ENCODE peak calls at places on chromosomes 7 and 10, in seven cellular contexts. One of them, this sample, is unnamed.
A peak's percentile ranks its signal among the peaks of the same experiment; 100 is the strongest.

GRCh38 chr10:114874827-114875541 is 53.4 kb downstream of the FHIP2A start:
- DNase-seq in upper lobe of left lung: peak; percentile 27
- DNase-seq in A549: no peak
- DNase-seq in fibroblast of lung: peak; percentile 67
- DNase-seq in MM.1S: no peak
- DNase-seq in neural progenitor cell: peak; percentile 77
- DNase-seq in uterus: peak; percentile 24
- DNase-seq in this sample: peak; percentile 28

GRCh38 chr7:139738101-139738489 is 39.7 kb downstream of the HIPK2 start:
- DNase-seq in neural progenitor cell: no peak
- DNase-seq in A549: no peak
- DNase-seq in fibroblast of lung: no peak
- DNase-seq in upper lobe of left lung: no peak
- DNase-seq in MM.1S: no peak
- DNase-seq in uterus: no peak
- DNase-seq in this sample: no peak

GRCh38 chr7:8274589-8274988 is 12.6 kb upstream of the ICA1 start:
- DNase-seq in uterus: no peak
- DNase-seq in upper lobe of left lung: no peak
- DNase-seq in A549: no peak
- DNase-seq in fibroblast of lung: peak; percentile 47
- DNase-seq in MM.1S: no peak
- DNase-seq in neural progenitor cell: no peak
- DNase-seq in this sample: no peak

GRCh38 chr10:50554995-50555568 is 68.7 kb downstream of the SGMS1 start:
- DNase-seq in uterus: no peak
- DNase-seq in fibroblast of lung: peak; percentile 67
- DNase-seq in neural progenitor cell: peak; percentile 40
- DNase-seq in A549: no peak
- DNase-seq in upper lobe of left lung: no peak
- DNase-seq in MM.1S: peak; percentile 19
- DNase-seq in this sample: no peak

GRCh38 chr10:96987842-96988175 is 155.7 kb downstream of the LCOR start:
- DNase-seq in uterus: no peak
- DNase-seq in A549: no peak
- DNase-seq in upper lobe of left lung: no peak
- DNase-seq in MM.1S: no peak
- DNase-seq in fibroblast of lung: peak; percentile 69
- DNase-seq in neural progenitor cell: no peak
- DNase-seq in this sample: no peak

GRCh38 chr7:134702366-134703240 is 56.0 kb downstream of the BPGM start:
- DNase-seq in fibroblast of lung: no peak
- DNase-seq in MM.1S: no peak
- DNase-seq in uterus: no peak
- DNase-seq in upper lobe of left lung: no peak
- DNase-seq in neural progenitor cell: no peak
- DNase-seq in A549: no peak
- DNase-seq in this sample: no peak

GRCh38 chr10:119323085-119323670 is 115.8 kb downstream of the GRK5 start:
- DNase-seq in A549: no peak
- DNase-seq in upper lobe of left lung: no peak
- DNase-seq in MM.1S: no peak
- DNase-seq in neural progenitor cell: no peak
- DNase-seq in fibroblast of lung: no peak
- DNase-seq in uterus: no peak
- DNase-seq in this sample: no peak

GRCh38 chr10:49611166-49611814 is 1.2 kb downstream of the SLC18A3 start:
- DNase-seq in fibroblast of lung: no peak
- DNase-seq in A549: no peak
- DNase-seq in MM.1S: no peak
- DNase-seq in neural progenitor cell: peak; percentile 77
- DNase-seq in uterus: no peak
- DNase-seq in upper lobe of left lung: no peak
- DNase-seq in this sample: no peak

GRCh38 chr10:104291439-104291951 is 22.5 kb downstream of the GSTO2 start:
- DNase-seq in upper lobe of left lung: peak; percentile 96
- DNase-seq in fibroblast of lung: peak; percentile 75
- DNase-seq in uterus: peak; percentile 91
- DNase-seq in A549: peak; percentile 88
- DNase-seq in MM.1S: peak; percentile 90
- DNase-seq in neural progenitor cell: peak; percentile 94
- DNase-seq in this sample: peak; percentile 90

GRCh38 chr7:107614425-107614824 is 34.4 kb downstream of the BCAP29 start:
- DNase-seq in uterus: no peak
- DNase-seq in upper lobe of left lung: no peak
- DNase-seq in MM.1S: no peak
- DNase-seq in neural progenitor cell: no peak
- DNase-seq in A549: no peak
- DNase-seq in fibroblast of lung: peak; percentile 81
- DNase-seq in this sample: no peak

GRCh38 chr10:6046458-6047325 is 15.5 kb downstream of the IL2RA start:
- DNase-seq in neural progenitor cell: no peak
- DNase-seq in upper lobe of left lung: no peak
- DNase-seq in MM.1S: no peak
- DNase-seq in uterus: no peak
- DNase-seq in A549: no peak
- DNase-seq in fibroblast of lung: no peak
- DNase-seq in this sample: no peak

GRCh38 chr10:97138174-97138573 is 47.6 kb downstream of the SLIT1 start:
- DNase-seq in upper lobe of left lung: no peak
- DNase-seq in MM.1S: no peak
- DNase-seq in uterus: no peak
- DNase-seq in A549: peak; percentile 35
- DNase-seq in neural progenitor cell: peak; percentile 64
- DNase-seq in fibroblast of lung: no peak
- DNase-seq in this sample: no peak

GRCh38 chr10:98272690-98273453 is 4.9 kb upstream of the LOXL4 start:
- DNase-seq in A549: no peak
- DNase-seq in neural progenitor cell: no peak
- DNase-seq in uterus: peak; percentile 8
- DNase-seq in upper lobe of left lung: no peak
- DNase-seq in MM.1S: no peak
- DNase-seq in fibroblast of lung: no peak
- DNase-seq in this sample: no peak

GRCh38 chr7:24025094-24025493 is 258.9 kb upstream of the NPY start:
- DNase-seq in uterus: no peak
- DNase-seq in A549: no peak
- DNase-seq in fibroblast of lung: peak; percentile 44
- DNase-seq in upper lobe of left lung: no peak
- DNase-seq in neural progenitor cell: peak; percentile 9
- DNase-seq in MM.1S: no peak
- DNase-seq in this sample: no peak

GRCh38 chr7:154928136-154929005 is 74.6 kb downstream of the PAXIP1 start:
- DNase-seq in upper lobe of left lung: no peak
- DNase-seq in neural progenitor cell: no peak
- DNase-seq in fibroblast of lung: peak; percentile 71
- DNase-seq in MM.1S: peak; percentile 98
- DNase-seq in uterus: peak; percentile 43
- DNase-seq in A549: peak; percentile 92
- DNase-seq in this sample: no peak

GRCh38 chr7:117347962-117348672 is 25.3 kb upstream of the WNT2 start:
- DNase-seq in A549: no peak
- DNase-seq in uterus: no peak
- DNase-seq in MM.1S: peak; percentile 94
- DNase-seq in fibroblast of lung: no peak
- DNase-seq in neural progenitor cell: no peak
- DNase-seq in upper lobe of left lung: no peak
- DNase-seq in this sample: no peak

GRCh38 chr10:117163954-117164292 is 25.9 kb upstream of the VAX1 start:
- DNase-seq in A549: no peak
- DNase-seq in fibroblast of lung: no peak
- DNase-seq in uterus: no peak
- DNase-seq in neural progenitor cell: no peak
- DNase-seq in MM.1S: no peak
- DNase-seq in upper lobe of left lung: no peak
- DNase-seq in this sample: no peak

GRCh38 chr7:30150711-30151110 is 15.9 kb downstream of the MTURN start:
- DNase-seq in neural progenitor cell: no peak
- DNase-seq in uterus: no peak
- DNase-seq in A549: no peak
- DNase-seq in upper lobe of left lung: no peak
- DNase-seq in fibroblast of lung: no peak
- DNase-seq in MM.1S: no peak
- DNase-seq in this sample: no peak

GRCh38 chr10:78768041-78768569 is 300.7 kb upstream of the ZMIZ1 start:
- DNase-seq in A549: no peak
- DNase-seq in fibroblast of lung: peak; percentile 39
- DNase-seq in upper lobe of left lung: peak; percentile 14
- DNase-seq in neural progenitor cell: no peak
- DNase-seq in MM.1S: no peak
- DNase-seq in uterus: peak; percentile 15
- DNase-seq in this sample: no peak

GRCh38 chr7:21960922-21961321 is 15.2 kb upstream of the CDCA7L start:
- DNase-seq in neural progenitor cell: no peak
- DNase-seq in MM.1S: no peak
- DNase-seq in upper lobe of left lung: no peak
- DNase-seq in fibroblast of lung: peak; percentile 89
- DNase-seq in A549: peak; percentile 21
- DNase-seq in uterus: no peak
- DNase-seq in this sample: no peak

GRCh38 chr7:30931927-30932540 is 20.4 kb downstream of the AQP1 start:
- DNase-seq in uterus: no peak
- DNase-seq in upper lobe of left lung: no peak
- DNase-seq in A549: no peak
- DNase-seq in fibroblast of lung: no peak
- DNase-seq in MM.1S: no peak
- DNase-seq in neural progenitor cell: no peak
- DNase-seq in this sample: no peak

GRCh38 chr7:1847260-1848001 is 177.4 kb downstream of the ELFN1 start:
- DNase-seq in neural progenitor cell: no peak
- DNase-seq in upper lobe of left lung: no peak
- DNase-seq in A549: no peak
- DNase-seq in fibroblast of lung: no peak
- DNase-seq in uterus: no peak
- DNase-seq in MM.1S: no peak
- DNase-seq in this sample: peak; percentile 5

GRCh38 chr7:129569811-129570215 is 41.7 kb upstream of the NRF1 start:
- DNase-seq in MM.1S: no peak
- DNase-seq in A549: peak; percentile 87
- DNase-seq in neural progenitor cell: no peak
- DNase-seq in fibroblast of lung: peak; percentile 93
- DNase-seq in upper lobe of left lung: no peak
- DNase-seq in uterus: no peak
- DNase-seq in this sample: no peak

GRCh38 chr7:91264924-91265681 is 870 bp downstream of the FZD1 start:
- DNase-seq in MM.1S: peak; percentile 73
- DNase-seq in neural progenitor cell: peak; percentile 62
- DNase-seq in uterus: peak; percentile 38
- DNase-seq in fibroblast of lung: peak; percentile 84
- DNase-seq in upper lobe of left lung: peak; percentile 54
- DNase-seq in A549: peak; percentile 65
- DNase-seq in this sample: peak; percentile 59

GRCh38 chr7:91265693-91266066 is 1.4 kb downstream of the FZD1 start:
- DNase-seq in fibroblast of lung: peak; percentile 46
- DNase-seq in A549: peak; percentile 5
- DNase-seq in MM.1S: no peak
- DNase-seq in neural progenitor cell: peak; percentile 18
- DNase-seq in uterus: no peak
- DNase-seq in upper lobe of left lung: no peak
- DNase-seq in this sample: no peak

GRCh38 chr7:91267558-91267955 is 3.3 kb downstream of the FZD1 start:
- DNase-seq in upper lobe of left lung: no peak
- DNase-seq in fibroblast of lung: peak; percentile 97
- DNase-seq in uterus: no peak
- DNase-seq in MM.1S: no peak
- DNase-seq in A549: no peak
- DNase-seq in neural progenitor cell: no peak
- DNase-seq in this sample: peak; percentile 19

GRCh38 chr7:91266067-91266930 is 2.1 kb downstream of the FZD1 start:
- DNase-seq in uterus: peak; percentile 24
- DNase-seq in neural progenitor cell: peak; percentile 50
- DNase-seq in A549: no peak
- DNase-seq in upper lobe of left lung: no peak
- DNase-seq in fibroblast of lung: peak; percentile 41
- DNase-seq in MM.1S: no peak
- DNase-seq in this sample: peak; percentile 13

GRCh38 chr7:91266931-91267557 is 2.8 kb downstream of the FZD1 start:
- DNase-seq in uterus: no peak
- DNase-seq in upper lobe of left lung: no peak
- DNase-seq in A549: no peak
- DNase-seq in MM.1S: no peak
- DNase-seq in neural progenitor cell: peak; percentile 43
- DNase-seq in fibroblast of lung: peak; percentile 20
- DNase-seq in this sample: peak; percentile 41
- H3K4me3 ChIP-seq in uterus: peak overlapping the region; percentile 15
- H3K4me3 ChIP-seq in upper lobe of left lung: peak overlapping the region; percentile 90
- H3K4me3 ChIP-seq in A549: no peak overlapping the region
- H3K4me3 ChIP-seq in MM.1S: no peak overlapping the region
- H3K4me3 ChIP-seq in neural progenitor cell: peak overlapping the region; percentile 91
- H3K4me3 ChIP-seq in fibroblast of lung: peak overlapping the region; percentile 37
- H3K4me3 ChIP-seq in this sample: peak overlapping the region; percentile 83

DNA sequence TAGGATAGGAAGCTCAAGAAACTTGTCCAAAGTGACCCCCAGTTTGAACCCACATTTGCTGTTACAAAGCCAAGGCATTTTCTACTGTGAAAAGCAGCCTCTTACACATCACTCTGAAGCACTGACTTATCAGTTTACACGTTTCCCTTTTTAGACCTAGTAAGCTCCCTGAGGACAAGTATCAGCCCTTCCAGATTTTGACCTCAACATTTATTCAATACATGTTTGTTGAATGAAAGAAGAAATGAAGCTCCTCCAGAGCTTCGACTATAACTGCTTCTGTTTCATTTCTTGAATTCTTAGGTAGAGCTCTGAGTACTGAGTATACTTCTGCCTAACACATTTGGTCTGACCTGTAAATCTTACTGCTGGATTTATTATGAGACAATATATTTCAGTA is 2.7 kb downstream of the WASL start:
- DNase-seq in upper lobe of left lung: no peak
- DNase-seq in neural progenitor cell: peak; percentile 16
- DNase-seq in MM.1S: no peak
- DNase-seq in fibroblast of lung: no peak
- DNase-seq in uterus: no peak
- DNase-seq in A549: no peak
- DNase-seq in this sample: no peak
- H3K4me1 ChIP-seq in upper lobe of left lung: peaks cover 40% of the 10 kb centered on the region
- H3K4me1 ChIP-seq in neural progenitor cell: peaks cover 47% of the 10 kb centered on the region
- H3K4me1 ChIP-seq in MM.1S: peaks cover 28% of the 10 kb centered on the region
- H3K4me1 ChIP-seq in fibroblast of lung: no peaks in the 10 kb centered on the region
- H3K4me1 ChIP-seq in uterus: peaks cover 8% of the 10 kb centered on the region
- H3K4me1 ChIP-seq in A549: peaks cover 42% of the 10 kb centered on the region
- H3K4me1 ChIP-seq in this sample: peaks cover 78% of the 10 kb centered on the region

DNA sequence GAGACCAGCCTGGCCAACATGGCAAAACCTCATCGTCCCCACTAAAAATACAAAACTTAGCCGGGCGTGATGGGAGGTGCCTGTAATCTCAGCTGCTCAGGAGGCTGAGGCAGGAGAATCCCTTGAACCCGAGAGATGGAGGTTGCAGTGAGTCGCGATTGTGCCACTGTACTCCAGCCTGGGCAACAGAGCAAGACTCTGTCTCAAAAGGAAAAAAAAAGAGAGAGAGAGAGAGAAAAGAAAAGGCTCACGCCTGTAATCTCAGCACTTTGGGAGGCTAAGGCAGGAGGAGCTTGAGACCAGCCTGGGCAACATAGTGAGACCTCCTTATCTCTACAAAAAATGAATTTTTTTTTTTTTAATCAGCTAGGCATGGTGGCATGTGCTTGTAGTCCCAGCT is 157.6 kb downstream of the CUX1 start:
- DNase-seq in A549: no peak
- DNase-seq in upper lobe of left lung: no peak
- DNase-seq in MM.1S: no peak
- DNase-seq in fibroblast of lung: no peak
- DNase-seq in neural progenitor cell: no peak
- DNase-seq in uterus: no peak
- DNase-seq in this sample: no peak
- TF ChIP-seq CTCF in A549: no peak
- TF ChIP-seq CTCF in upper lobe of left lung: no peak
- TF ChIP-seq CTCF in MM.1S: no peak
- TF ChIP-seq CTCF in fibroblast of lung: no peak
- TF ChIP-seq CTCF in neural progenitor cell: no peak
- TF ChIP-seq CTCF in uterus: no peak
- TF ChIP-seq CTCF in this sample: no peak

GRCh38 chr10:75407296-75407715 is 5.7 kb upstream of the ZNF503 start:
- DNase-seq in uterus: no peak
- DNase-seq in A549: no peak
- DNase-seq in neural progenitor cell: peak; percentile 53
- DNase-seq in upper lobe of left lung: peak; percentile 36
- DNase-seq in MM.1S: no peak
- DNase-seq in fibroblast of lung: no peak
- DNase-seq in this sample: no peak
- H3K4me3 ChIP-seq in uterus: peak overlapping the region; percentile 61
- H3K4me3 ChIP-seq in A549: no peak overlapping the region
- H3K4me3 ChIP-seq in neural progenitor cell: peak overlapping the region; percentile 87
- H3K4me3 ChIP-seq in upper lobe of left lung: peak overlapping the region; percentile 67
- H3K4me3 ChIP-seq in MM.1S: peak overlapping the region; percentile 28
- H3K4me3 ChIP-seq in fibroblast of lung: no peak overlapping the region
- H3K4me3 ChIP-seq in this sample: peak overlapping the region; percentile 88